ENCODE peak calls at places on chromosomes 6 and 20, in eight cellular contexts. C is IMR-90; P is keratinocyte; Q is A673; D is CD8-positive, alpha-beta T cell; F is psoas muscle; K is heart right ventricle; A is tibial artery. T is an unnamed sample.
A peak's percentile ranks its signal among the peaks of the same experiment; 100 is the strongest.

GRCh38 chr6:89610149-89610642 is 28.4 kb downstream of the LYRM2 start:
- DNase-seq in Q (peak; percentile 69), C (peak; percentile 12), K (peak; percentile 74), F (peak; percentile 79), P (no peak), A (peak; percentile 78), D (peak; percentile 83), T (peak; percentile 65)

GRCh38 chr6:127641905-127642304 is 64.9 kb downstream of the C6orf58 start:
- DNase-seq in P (no peak), Q (peak; percentile 62), C (peak; percentile 36), F (no peak), K (no peak), A (no peak), D (no peak), T (no peak)

GRCh38 chr20:34145280-34145819 is 33.3 kb upstream of the EIF2S2 start:
- DNase-seq in C (no peak), Q (no peak), P (no peak), A (no peak), F (no peak), D (no peak), K (no peak), T (no peak)

GRCh38 chr20:37228111-37228510 is 33.5 kb downstream of the GHRH start:
- DNase-seq in D (no peak), C (no peak), F (no peak), K (no peak), P (no peak), Q (no peak), A (no peak), T (no peak)

GRCh38 chr6:2971420-2972218 is at the start of gene SERPINB6:
- DNase-seq in C (peak; percentile 71), F (peak; percentile 88), Q (peak; percentile 58), K (peak; percentile 84), A (peak; percentile 94), P (no peak), D (peak; percentile 49), T (peak; percentile 77)

GRCh38 chr20:54933212-54933904 is 458.0 kb downstream of the DOK5 start:
- DNase-seq in K (no peak), F (no peak), D (no peak), A (no peak), Q (no peak), C (no peak), P (no peak), T (no peak)

GRCh38 chr6:166786704-166787293 is 159.7 kb upstream of the RPS6KA2 start:
- DNase-seq in D (peak; percentile 20), P (peak; percentile 7), F (no peak), Q (peak; percentile 79), C (peak; percentile 65), A (no peak), K (no peak), T (peak; percentile 32)

GRCh38 chr6:30112402-30113376 is at the start of gene TRIM31:
- DNase-seq in F (no peak), P (no peak), C (no peak), K (no peak), A (no peak), D (no peak), Q (no peak), T (no peak)

GRCh38 chr20:38628580-38629470 is 27.2 kb downstream of the ARHGAP40 start:
- DNase-seq in A (no peak), K (no peak), Q (no peak), P (no peak), C (no peak), F (no peak), D (no peak), T (no peak)

GRCh38 chr6:114172861-114173260 is 170.0 kb downstream of the HS3ST5 start:
- DNase-seq in K (no peak), F (no peak), C (no peak), P (no peak), D (no peak), A (no peak), Q (no peak), T (no peak)

GRCh38 chr6:158361961-158362634 is 49.8 kb downstream of the TULP4 start:
- DNase-seq in A (no peak), F (no peak), Q (no peak), P (no peak), C (peak; percentile 58), K (no peak), D (no peak), T (no peak)

GRCh38 chr6:160013987-160014868 is 45.3 kb downstream of the IGF2R start:
- DNase-seq in A (no peak), C (peak; percentile 40), Q (no peak), F (no peak), K (no peak), P (no peak), D (peak; percentile 37), T (no peak)

GRCh38 chr6:74851598-74851997 is 354.3 kb downstream of the COL12A1 start:
- DNase-seq in Q (no peak), P (no peak), K (no peak), C (peak; percentile 60), F (no peak), A (no peak), D (no peak), T (no peak)
- H3K4me3 ChIP-seq in Q (no peak overlapping the region), P (no peak overlapping the region), K (no peak overlapping the region), C (no peak overlapping the region), F (no peak overlapping the region), A (no peak overlapping the region), D (no peak overlapping the region), T (no peak overlapping the region)

GRCh38 chr20:47318027-47318595 is 38.4 kb downstream of the ZMYND8 start:
- DNase-seq in K (no peak), D (no peak), C (peak; percentile 65), F (peak; percentile 59), P (peak; percentile 49), A (no peak), Q (peak; percentile 37), T (no peak)

GRCh38 chr20:47315339-47315662 is 41.2 kb downstream of the ZMYND8 start:
- DNase-seq in F (no peak), D (no peak), P (no peak), C (peak; percentile 38), K (no peak), A (no peak), Q (peak; percentile 75), T (no peak)

GRCh38 chr20:47317127-47317895 is 39.2 kb downstream of the ZMYND8 start:
- DNase-seq in Q (peak; percentile 90), K (peak; percentile 73), P (peak; percentile 94), D (peak; percentile 49), A (peak; percentile 94), F (peak; percentile 94), C (peak; percentile 98), T (peak; percentile 88)

GRCh38 chr20:47314647-47315338 is 41.7 kb downstream of the ZMYND8 start:
- DNase-seq in D (no peak), A (peak; percentile 48), F (no peak), C (no peak), P (no peak), Q (no peak), K (no peak), T (no peak)

DNA sequence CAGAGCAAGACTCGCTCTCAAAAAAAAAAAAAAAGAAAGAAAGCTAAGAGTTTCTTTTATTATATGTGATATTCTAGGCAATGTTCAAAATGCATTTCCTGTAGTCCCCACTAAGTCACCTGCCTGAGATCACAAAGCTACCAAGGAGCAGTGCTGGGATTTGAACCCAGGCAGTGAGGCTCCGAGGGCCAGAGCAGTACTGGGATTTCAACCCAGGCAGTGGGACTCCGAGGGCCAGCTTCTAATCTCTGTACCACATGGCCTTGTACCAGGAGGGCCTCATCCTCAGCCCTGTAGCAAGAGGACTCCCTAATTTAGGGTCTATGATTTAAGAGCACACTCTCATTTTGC is 39.7 kb downstream of the ZMYND8 start:
- DNase-seq in A (no peak), D (no peak), K (no peak), P (no peak), C (no peak), Q (no peak), F (no peak), T (no peak)
- H3K4me1 ChIP-seq in A (peaks cover 79% of the 10 kb centered on the region), D (peaks cover 43% of the 10 kb centered on the region), K (peaks cover 65% of the 10 kb centered on the region), P (peaks cover 69% of the 10 kb centered on the region), C (peaks cover 46% of the 10 kb centered on the region), Q (peaks cover 54% of the 10 kb centered on the region), F (peaks cover 64% of the 10 kb centered on the region), T (peaks cover 23% of the 10 kb centered on the region)

DNA sequence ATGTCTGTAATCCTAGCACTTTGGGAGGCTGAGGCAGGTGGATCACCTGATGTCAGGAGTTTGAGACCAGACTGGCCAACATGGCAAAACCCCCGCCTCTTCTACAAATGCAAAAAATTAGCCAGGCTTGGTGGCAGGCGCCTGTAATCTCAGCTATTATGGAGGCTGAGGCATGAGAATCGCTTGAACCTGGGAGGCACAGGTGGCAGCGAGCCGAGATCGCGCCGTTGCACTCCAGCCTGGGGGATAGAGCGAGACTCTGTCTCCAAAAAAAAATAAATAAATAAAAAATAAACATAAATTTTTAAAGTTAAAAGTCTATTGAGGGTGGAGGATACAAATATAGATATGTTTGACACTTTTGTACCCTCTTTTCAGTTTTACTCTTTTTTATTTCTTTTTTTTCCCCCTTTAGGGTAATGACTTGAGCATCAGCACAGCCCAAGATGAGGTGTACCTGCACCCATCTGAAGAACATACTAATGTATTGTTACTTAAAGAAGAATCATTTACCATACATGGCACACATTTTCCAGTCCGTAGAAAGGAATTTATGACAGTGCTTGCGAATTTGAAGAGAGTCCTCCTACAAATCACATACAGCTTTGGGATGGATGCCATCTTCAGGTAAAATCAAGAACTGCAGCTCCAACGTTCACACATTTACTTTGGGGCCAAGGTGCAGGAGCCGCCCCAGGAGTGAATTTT is 368.9 kb downstream of the LAMA2 start:
- DNase-seq in A (no peak), P (peak; percentile 17), D (peak; percentile 23), F (peak; percentile 14), Q (peak; percentile 83), K (no peak), C (peak; percentile 75), T (no peak)
- TF ChIP-seq CTCF in A (peak; percentile 59), P (peak; percentile 80), D (peak; percentile 70), F (peak; percentile 78), Q (peak; percentile 92), K (peak; percentile 58), C (peak; percentile 80), T (peak; percentile 47)

GRCh38 chr6:100347901-100348550 is 116.7 kb downstream of the SIM1 start:
- DNase-seq in K (no peak), D (no peak), P (no peak), C (peak; percentile 83), A (no peak), Q (no peak), F (no peak), T (no peak)

GRCh38 chr6:100349366-100349765 is 115.4 kb downstream of the SIM1 start:
- DNase-seq in F (no peak), P (no peak), A (no peak), C (no peak), Q (peak; percentile 16), K (no peak), D (no peak), T (no peak)

GRCh38 chr6:100346828-100347227 is 117.9 kb downstream of the SIM1 start:
- DNase-seq in K (no peak), C (peak; percentile 76), A (no peak), P (peak; percentile 15), D (no peak), Q (no peak), F (no peak), T (no peak)

GRCh38 chr6:100353276-100354015 is 111.3 kb downstream of the SIM1 start:
- DNase-seq in Q (no peak), K (no peak), P (no peak), D (no peak), A (no peak), F (no peak), C (peak; percentile 70), T (no peak)

DNA sequence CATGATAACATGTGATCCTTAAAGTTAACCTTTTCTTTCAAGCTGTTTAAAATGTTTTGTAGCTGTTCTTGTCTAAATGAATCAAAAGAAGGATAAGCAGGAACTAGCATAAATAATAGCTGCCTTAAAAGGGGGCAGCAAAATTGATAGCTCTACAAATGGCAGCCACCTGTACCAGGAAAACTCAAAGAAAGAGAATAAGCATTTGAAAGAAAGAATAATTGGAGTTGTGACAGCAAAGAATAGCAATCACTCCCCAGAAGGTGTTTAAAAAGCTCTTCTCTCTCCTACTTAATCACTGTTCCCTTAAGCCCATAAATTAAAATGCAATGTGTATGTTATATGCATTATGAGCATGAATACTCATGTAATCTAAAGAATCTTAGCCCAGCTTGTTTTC is 114.6 kb downstream of the SIM1 start:
- DNase-seq in C (no peak), Q (no peak), A (no peak), K (no peak), P (no peak), F (no peak), D (no peak), T (no peak)
- H3K4me3 ChIP-seq in C (no peak overlapping the region), Q (no peak overlapping the region), A (no peak overlapping the region), K (no peak overlapping the region), P (no peak overlapping the region), F (no peak overlapping the region), D (no peak overlapping the region), T (no peak overlapping the region)

T was measured in lung.